ENCODE peak calls at places on chromosomes 11 and 22, in seven cellular contexts. P, M, W, D, S, X and J are unnamed samples.

GRCh38 chr11:107856981-107857517 is 1.5 kb downstream of the SLC35F2 start:
- DNase-seq in S (no peak), M (no peak), P (no peak), W (no peak), X (no peak), D (no peak), J (no peak)

GRCh38 chr11:19827399-19828135 is 114.9 kb downstream of the NAV2 start:
- DNase-seq in W (no peak), X (no peak), S (no peak), M (no peak), P (no peak), D (no peak), J (no peak)

GRCh38 chr11:59182457-59183151 is 10.7 kb downstream of the DTX4 start:
- DNase-seq in M (no peak), P (no peak), W (no peak), X (no peak), D (peak), S (no peak), J (no peak)

GRCh38 chr11:103842795-103843194 is 193.6 kb upstream of the DDI1 start:
- DNase-seq in X (no peak), D (no peak), W (no peak), S (peak), M (no peak), P (no peak), J (no peak)

GRCh38 chr11:62988281-62988680 is 3.5 kb upstream of the SLC22A6 start:
- DNase-seq in D (no peak), P (no peak), W (no peak), S (no peak), M (no peak), X (no peak), J (no peak)

GRCh38 chr11:72069787-72070251 is 10.5 kb downstream of the NUMA1 start:
- DNase-seq in P (no peak), S (peak), M (no peak), D (no peak), W (no peak), X (no peak), J (peak)

GRCh38 chr11:118979434-118979833 is 7.9 kb downstream of the FOXR1 start:
- DNase-seq in W (no peak), M (no peak), P (no peak), X (no peak), D (no peak), S (no peak), J (no peak)

GRCh38 chr11:132704796-132705375 is 827.4 kb downstream of the OPCML start:
- DNase-seq in W (no peak), M (no peak), D (no peak), X (no peak), P (no peak), S (no peak), J (no peak)

GRCh38 chr11:73331138-73331916 is 23.3 kb downstream of the ARHGEF17 start:
- DNase-seq in D (no peak), M (no peak), P (no peak), W (no peak), S (no peak), X (no peak), J (no peak)

GRCh38 chr11:66617148-66617814 is 851 bp downstream of the RBM14 start:
- DNase-seq in X (peak), S (no peak), D (no peak), W (peak), P (no peak), M (peak), J (peak)

GRCh38 chr22:26756675-26757293 is 99.4 kb downstream of the MIAT start:
- DNase-seq in X (peak), M (peak), S (peak), W (peak), D (peak), P (peak), J (peak)

GRCh38 chr11:116960916-116961315 is 123.5 kb upstream of the APOA1 start:
- DNase-seq in X (no peak), D (no peak), P (no peak), S (peak), W (no peak), M (no peak), J (no peak)

GRCh38 chr11:117430293-117430955 is 102.8 kb downstream of the CEP164 start:
- DNase-seq in M (no peak), X (no peak), P (no peak), S (no peak), W (no peak), D (no peak), J (no peak)

GRCh38 chr11:117678651-117679407 is 118.2 kb downstream of the DSCAML1 start:
- DNase-seq in D (no peak), M (no peak), W (no peak), X (no peak), S (no peak), P (no peak), J (no peak)

GRCh38 chr11:74019860-74020259 is 11.0 kb upstream of the UCP3 start:
- DNase-seq in M (no peak), W (peak), X (no peak), S (no peak), D (no peak), P (no peak), J (no peak)

GRCh38 chr11:117197516-117198456 is 1.4 kb upstream of the TAGLN start:
- DNase-seq in X (no peak), W (no peak), S (peak), P (no peak), D (no peak), M (no peak), J (peak)

GRCh38 chr11:117584056-117584830 is 212.8 kb downstream of the DSCAML1 start:
- DNase-seq in P (no peak), S (peak), D (no peak), X (no peak), W (no peak), M (no peak), J (peak)

GRCh38 chr11:70848243-70848750 is 404.1 kb downstream of the SHANK2 start:
- DNase-seq in P (no peak), W (no peak), S (no peak), M (no peak), D (no peak), X (no peak), J (no peak)

GRCh38 chr11:2975594-2975993 is 16.5 kb downstream of the NAP1L4 start:
- DNase-seq in X (peak), D (no peak), S (peak), W (peak), M (no peak), P (no peak), J (no peak)

GRCh38 chr11:96338910-96339703 is 3.9 kb downstream of the MAML2 start:
- DNase-seq in P (peak), M (no peak), D (no peak), W (peak), S (peak), X (peak), J (peak)

GRCh38 chr11:97770570-97770969 is 1250.2 kb upstream of the CNTN5 start:
- DNase-seq in D (no peak), P (no peak), M (no peak), X (no peak), S (no peak), W (no peak), J (no peak)

GRCh38 chr11:969651-970205 is 44.1 kb downstream of the AP2A2 start:
- DNase-seq in P (no peak), W (no peak), X (no peak), M (no peak), S (no peak), D (no peak), J (no peak)

GRCh38 chr11:10401696-10402392 is 53.2 kb upstream of the AMPD3 start:
- DNase-seq in S (no peak), D (no peak), W (no peak), X (no peak), M (no peak), P (no peak), J (no peak)

GRCh38 chr22:31980628-31981027 is 36.3 kb downstream of the YWHAH start:
- DNase-seq in D (no peak), M (no peak), P (no peak), W (no peak), X (no peak), S (no peak), J (no peak)

GRCh38 chr11:16587670-16588069 is 150.8 kb upstream of the C11orf58 start:
- DNase-seq in P (no peak), M (no peak), X (no peak), S (no peak), W (no peak), D (no peak), J (no peak)

GRCh38 chr11:105635466-105635865 is 25.6 kb downstream of the GRIA4 start:
- DNase-seq in D (no peak), X (no peak), M (no peak), P (no peak), S (no peak), W (no peak), J (no peak)